ENCODE peak calls at places on chromosomes 16 and 17, in four cellular contexts. One of them, this sample, is unnamed.

GRCh38 chr17:28938552-28938951 is 12.8 kb downstream of the PHF12 start:
- DNase-seq in EL: no peak
- DNase-seq in effector CD4-positive, alpha-beta T cell: no peak
- DNase-seq in breast epithelium: no peak
- DNase-seq in this sample: no peak

GRCh38 chr16:84462296-84463210 is 41.9 kb downstream of the MEAK7 start:
- DNase-seq in EL: no peak
- DNase-seq in effector CD4-positive, alpha-beta T cell: no peak
- DNase-seq in breast epithelium: peak; percentile 52
- DNase-seq in this sample: peak; percentile 56

GRCh38 chr17:72462396-72462795 is 341.6 kb downstream of the SOX9 start:
- DNase-seq in EL: no peak
- DNase-seq in effector CD4-positive, alpha-beta T cell: no peak
- DNase-seq in breast epithelium: no peak
- DNase-seq in this sample: no peak

GRCh38 chr16:14003119-14003570 is 68.0 kb upstream of the MRTFB start:
- DNase-seq in EL: peak; percentile 81
- DNase-seq in effector CD4-positive, alpha-beta T cell: no peak
- DNase-seq in breast epithelium: peak; percentile 77
- DNase-seq in this sample: peak; percentile 72

GRCh38 chr17:79132271-79133064 is 57.8 kb downstream of the ENGASE start:
- DNase-seq in EL: no peak
- DNase-seq in effector CD4-positive, alpha-beta T cell: no peak
- DNase-seq in breast epithelium: no peak
- DNase-seq in this sample: no peak

GRCh38 chr16:351804-352520 is 561 bp downstream of the AXIN1 start:
- DNase-seq in EL: peak; percentile 28
- DNase-seq in effector CD4-positive, alpha-beta T cell: peak; percentile 34
- DNase-seq in breast epithelium: no peak
- DNase-seq in this sample: peak; percentile 93

GRCh38 chr16:35221482-35222185 is 1762.2 kb downstream of the TP53TG3F start:
- DNase-seq in EL: no peak
- DNase-seq in effector CD4-positive, alpha-beta T cell: no peak
- DNase-seq in breast epithelium: no peak
- DNase-seq in this sample: peak; percentile 60

GRCh38 chr17:34251186-34251585 is 3.9 kb upstream of the CCL2 start:
- DNase-seq in EL: no peak
- DNase-seq in effector CD4-positive, alpha-beta T cell: no peak
- DNase-seq in breast epithelium: no peak
- DNase-seq in this sample: no peak

GRCh38 chr16:77298638-77299360 is 99.6 kb downstream of the SYCE1L start:
- DNase-seq in EL: peak; percentile 97
- DNase-seq in effector CD4-positive, alpha-beta T cell: no peak
- DNase-seq in breast epithelium: no peak
- DNase-seq in this sample: no peak

GRCh38 chr17:7464081-7464480 is 15.3 kb downstream of the ZBTB4 start:
- DNase-seq in EL: no peak
- DNase-seq in effector CD4-positive, alpha-beta T cell: no peak
- DNase-seq in breast epithelium: no peak
- DNase-seq in this sample: no peak

GRCh38 chr17:16425202-16425601 is 9.8 kb downstream of the TRPV2 start:
- DNase-seq in EL: no peak
- DNase-seq in effector CD4-positive, alpha-beta T cell: no peak
- DNase-seq in breast epithelium: no peak
- DNase-seq in this sample: no peak

This sample was measured in spleen.